ENCODE peak calls at places on chromosomes 5 and 9, in four cellular contexts. One of them, this sample, is unnamed.

GRCh38 chr5:32136342-32136741 is 37.8 kb downstream of the GOLPH3 start:
- DNase-seq in HCT116: no peak
- DNase-seq in uterus: no peak
- DNase-seq in K562: no peak
- DNase-seq in this sample: no peak

GRCh38 chr5:175321927-175322532 is 122.0 kb downstream of the DRD1 start:
- DNase-seq in uterus: no peak
- DNase-seq in HCT116: peak
- DNase-seq in K562: peak
- DNase-seq in this sample: no peak

GRCh38 chr5:179176166-179176565 is 116.0 kb downstream of the ZNF354C start:
- DNase-seq in HCT116: no peak
- DNase-seq in uterus: no peak
- DNase-seq in K562: no peak
- DNase-seq in this sample: no peak

GRCh38 chr5:172683696-172684464 is 42.8 kb downstream of the NEURL1B start:
- DNase-seq in K562: no peak
- DNase-seq in HCT116: no peak
- DNase-seq in uterus: no peak
- DNase-seq in this sample: no peak

GRCh38 chr5:131316822-131317221 is 53.0 kb downstream of the CDC42SE2 start:
- DNase-seq in K562: no peak
- DNase-seq in HCT116: no peak
- DNase-seq in uterus: no peak
- DNase-seq in this sample: no peak

GRCh38 chr5:5492087-5492933 is 69.8 kb downstream of the ICE1 start:
- DNase-seq in K562: peak
- DNase-seq in HCT116: peak
- DNase-seq in uterus: no peak
- DNase-seq in this sample: no peak

GRCh38 chr5:178531786-178532185 is 58.4 kb downstream of the COL23A1 start:
- DNase-seq in HCT116: no peak
- DNase-seq in K562: no peak
- DNase-seq in uterus: no peak
- DNase-seq in this sample: no peak

GRCh38 chr5:108060340-108060739 is 321.6 kb downstream of the FBXL17 start:
- DNase-seq in uterus: no peak
- DNase-seq in K562: no peak
- DNase-seq in HCT116: no peak
- DNase-seq in this sample: no peak

GRCh38 chr5:154677921-154678320 is 77.3 kb upstream of the LARP1 start:
- DNase-seq in uterus: no peak
- DNase-seq in K562: peak
- DNase-seq in HCT116: no peak
- DNase-seq in this sample: no peak

GRCh38 chr5:174571662-174572397 is 152.6 kb upstream of the MSX2 start:
- DNase-seq in uterus: peak
- DNase-seq in HCT116: peak
- DNase-seq in K562: no peak
- DNase-seq in this sample: peak

GRCh38 chr5:44388504-44389409 is 463 bp downstream of the FGF10 start:
- DNase-seq in HCT116: no peak
- DNase-seq in K562: no peak
- DNase-seq in uterus: peak
- DNase-seq in this sample: peak

GRCh38 chr9:71490810-71491209 is 277.5 kb downstream of the CEMIP2 start:
- DNase-seq in K562: no peak
- DNase-seq in HCT116: no peak
- DNase-seq in uterus: no peak
- DNase-seq in this sample: no peak

GRCh38 chr5:7927466-7928375 is 58.8 kb downstream of the MTRR start:
- DNase-seq in HCT116: peak
- DNase-seq in K562: peak
- DNase-seq in uterus: no peak
- DNase-seq in this sample: no peak

GRCh38 chr9:81318571-81318970 is 370.8 kb downstream of the TLE1 start:
- DNase-seq in K562: no peak
- DNase-seq in HCT116: no peak
- DNase-seq in uterus: no peak
- DNase-seq in this sample: no peak

GRCh38 chr5:140833993-140834392 is at the start of gene PCDHA7:
- DNase-seq in HCT116: no peak
- DNase-seq in uterus: no peak
- DNase-seq in K562: no peak
- DNase-seq in this sample: no peak

GRCh38 chr5:80122599-80122998 is 87.5 kb downstream of the THBS4 start:
- DNase-seq in HCT116: no peak
- DNase-seq in uterus: no peak
- DNase-seq in K562: no peak
- DNase-seq in this sample: no peak

GRCh38 chr5:175254155-175254554 is 189.8 kb downstream of the DRD1 start:
- DNase-seq in uterus: no peak
- DNase-seq in K562: no peak
- DNase-seq in HCT116: no peak
- DNase-seq in this sample: no peak

GRCh38 chr9:115507148-115507547 is 389.2 kb upstream of the TNC start:
- DNase-seq in K562: no peak
- DNase-seq in HCT116: no peak
- DNase-seq in uterus: no peak
- DNase-seq in this sample: no peak

GRCh38 chr9:91491624-91492023 is 68.0 kb upstream of the NFIL3 start:
- DNase-seq in uterus: no peak
- DNase-seq in K562: no peak
- DNase-seq in HCT116: no peak
- DNase-seq in this sample: no peak

GRCh38 chr5:132417010-132417439 is 47.5 kb downstream of the SLC22A5 start:
- DNase-seq in HCT116: no peak
- DNase-seq in uterus: no peak
- DNase-seq in K562: no peak
- DNase-seq in this sample: no peak

GRCh38 chr9:112065781-112066606 is 109.1 kb downstream of the SUSD1 start:
- DNase-seq in HCT116: peak
- DNase-seq in uterus: peak
- DNase-seq in K562: no peak
- DNase-seq in this sample: no peak

GRCh38 chr5:72179816-72180440 is 72.7 kb downstream of the MAP1B start:
- DNase-seq in K562: no peak
- DNase-seq in HCT116: no peak
- DNase-seq in uterus: no peak
- DNase-seq in this sample: no peak

GRCh38 chr9:77899679-77900354 is 131.8 kb downstream of the GNAQ start:
- DNase-seq in HCT116: no peak
- DNase-seq in uterus: no peak
- DNase-seq in K562: no peak
- DNase-seq in this sample: no peak

GRCh38 chr5:37915078-37915736 is 75.4 kb upstream of the GDNF start:
- DNase-seq in uterus: no peak
- DNase-seq in K562: no peak
- DNase-seq in HCT116: no peak
- DNase-seq in this sample: no peak

GRCh38 chr5:143707797-143708196 is 104.2 kb upstream of the HMHB1 start:
- DNase-seq in HCT116: no peak
- DNase-seq in uterus: no peak
- DNase-seq in K562: no peak
- DNase-seq in this sample: no peak
- TF ChIP-seq CTCF in HCT116: no peak
- TF ChIP-seq CTCF in uterus: no peak
- TF ChIP-seq CTCF in K562: no peak
- TF ChIP-seq CTCF in this sample: no peak

DNA sequence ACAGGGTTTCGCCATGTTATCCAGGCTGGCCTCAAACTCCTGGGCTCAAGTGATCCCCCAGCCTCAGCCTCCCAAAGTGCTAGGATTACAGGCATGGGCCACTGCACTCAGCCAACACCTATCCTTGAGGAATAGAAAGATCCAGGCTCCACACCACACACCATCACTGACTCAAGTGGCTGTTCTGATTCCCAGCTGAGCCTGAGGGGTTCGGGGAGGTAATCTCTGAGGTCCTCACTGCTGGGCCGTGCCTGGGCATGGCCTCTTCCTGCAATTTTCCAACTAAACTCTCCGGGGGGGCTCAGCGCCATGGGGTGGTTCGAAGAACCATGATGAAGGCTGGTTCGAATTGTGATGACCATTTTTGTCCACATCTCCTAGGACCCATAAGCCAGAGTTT is 31.0 kb upstream of the IL17B start:
- DNase-seq in HCT116: no peak
- DNase-seq in K562: no peak
- DNase-seq in uterus: no peak
- DNase-seq in this sample: no peak
- TF ChIP-seq POLR2A in HCT116: no peak
- TF ChIP-seq POLR2A in K562: no peak
- TF ChIP-seq POLR2A in uterus: no peak
- TF ChIP-seq POLR2A in this sample: no peak

GRCh38 chr5:161851691-161852299 is 3.9 kb downstream of the GABRA1 start:
- DNase-seq in K562: no peak
- DNase-seq in uterus: no peak
- DNase-seq in HCT116: no peak
- DNase-seq in this sample: no peak
- TF ChIP-seq CTCF in K562: no peak
- TF ChIP-seq CTCF in uterus: no peak
- TF ChIP-seq CTCF in HCT116: no peak
- TF ChIP-seq CTCF in this sample: no peak

DNA sequence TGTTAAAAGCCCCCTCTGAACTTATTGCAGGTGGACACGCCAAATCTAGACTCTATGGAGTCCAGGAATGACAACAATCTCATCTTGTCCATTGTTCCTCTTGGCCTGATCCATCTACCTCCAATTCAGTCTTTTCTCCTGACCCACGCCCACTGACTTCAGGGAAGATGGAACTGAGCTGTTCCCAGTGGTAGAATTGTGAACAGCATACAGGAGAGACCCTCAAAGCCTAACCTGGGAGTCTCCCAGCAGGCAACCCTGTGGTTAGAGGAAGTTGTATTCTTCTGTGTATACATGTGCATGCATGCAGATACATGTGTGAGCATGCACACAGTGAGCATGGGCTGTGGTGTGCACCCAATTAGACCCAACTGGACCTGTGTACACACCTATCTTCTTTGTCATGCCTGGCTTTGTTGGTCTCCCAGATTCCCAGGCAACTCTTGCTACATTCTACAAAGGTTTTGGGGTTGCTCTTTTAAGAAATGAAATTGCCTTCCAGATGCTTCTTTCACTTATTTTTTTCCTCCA is 286.0 kb downstream of the ZSWIM6 start:
- DNase-seq in uterus: no peak
- DNase-seq in K562: no peak
- DNase-seq in HCT116: no peak
- DNase-seq in this sample: no peak
- TF ChIP-seq POLR2A in uterus: no peak
- TF ChIP-seq POLR2A in K562: no peak
- TF ChIP-seq POLR2A in HCT116: no peak
- TF ChIP-seq POLR2A in this sample: no peak

GRCh38 chr9:15403155-15403554 is 19.5 kb upstream of the SNAPC3 start:
- DNase-seq in uterus: no peak
- DNase-seq in HCT116: peak
- DNase-seq in K562: peak
- DNase-seq in this sample: no peak
- TF ChIP-seq CTCF in uterus: no peak
- TF ChIP-seq CTCF in HCT116: peak
- TF ChIP-seq CTCF in K562: no peak
- TF ChIP-seq CTCF in this sample: no peak

GRCh38 chr5:151679421-151680155 is 7.1 kb downstream of the SPARC start:
- DNase-seq in uterus: no peak
- DNase-seq in HCT116: no peak
- DNase-seq in K562: no peak
- DNase-seq in this sample: no peak
- TF ChIP-seq POLR2A in uterus: no peak
- TF ChIP-seq POLR2A in HCT116: no peak
- TF ChIP-seq POLR2A in K562: no peak
- TF ChIP-seq POLR2A in this sample: no peak

DNA sequence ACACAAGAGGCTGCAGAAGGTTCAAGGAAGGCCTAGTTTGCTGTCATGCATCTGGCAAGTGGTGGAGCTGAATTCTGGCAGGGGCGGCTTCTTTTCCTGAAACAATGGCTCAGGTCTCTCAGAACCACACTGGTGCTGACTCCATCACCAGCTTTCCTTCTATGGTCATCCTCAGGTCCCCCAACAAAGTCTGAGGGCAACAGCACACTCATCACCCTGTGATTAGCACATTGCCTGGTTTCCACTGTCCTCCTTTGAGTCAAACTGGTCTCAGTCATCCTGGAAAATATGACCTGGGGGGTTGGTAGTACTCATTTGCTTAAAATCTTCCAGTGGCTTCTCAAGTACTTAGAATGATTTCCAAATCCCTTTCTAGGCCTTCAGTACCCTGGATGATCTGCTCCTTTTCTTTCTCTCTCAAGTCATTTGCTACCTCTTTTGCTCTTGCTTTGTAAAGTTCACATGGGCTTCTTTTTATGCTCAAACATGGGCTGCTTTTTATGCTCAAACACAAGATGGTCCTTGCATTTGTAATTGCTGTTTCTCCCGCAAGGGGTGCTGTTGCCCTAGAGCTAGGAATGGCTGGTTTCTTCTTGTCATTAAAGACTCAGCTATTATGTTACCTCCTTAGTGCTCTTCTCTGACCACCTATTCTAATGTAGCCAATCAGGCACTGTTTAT is 144.9 kb downstream of the ALDH1A1 start:
- DNase-seq in K562: peak
- DNase-seq in HCT116: peak
- DNase-seq in uterus: no peak
- DNase-seq in this sample: no peak
- TF ChIP-seq CTCF in K562: peak
- TF ChIP-seq CTCF in HCT116: peak
- TF ChIP-seq CTCF in uterus: no peak
- TF ChIP-seq CTCF in this sample: no peak

GRCh38 chr5:160421625-160422258 is at the start of gene PTTG1:
- DNase-seq in K562: peak
- DNase-seq in uterus: peak
- DNase-seq in HCT116: peak
- DNase-seq in this sample: peak
- TF ChIP-seq POLR2A in K562: peak
- TF ChIP-seq POLR2A in uterus: peak
- TF ChIP-seq POLR2A in HCT116: peak
- TF ChIP-seq POLR2A in this sample: no peak

DNA sequence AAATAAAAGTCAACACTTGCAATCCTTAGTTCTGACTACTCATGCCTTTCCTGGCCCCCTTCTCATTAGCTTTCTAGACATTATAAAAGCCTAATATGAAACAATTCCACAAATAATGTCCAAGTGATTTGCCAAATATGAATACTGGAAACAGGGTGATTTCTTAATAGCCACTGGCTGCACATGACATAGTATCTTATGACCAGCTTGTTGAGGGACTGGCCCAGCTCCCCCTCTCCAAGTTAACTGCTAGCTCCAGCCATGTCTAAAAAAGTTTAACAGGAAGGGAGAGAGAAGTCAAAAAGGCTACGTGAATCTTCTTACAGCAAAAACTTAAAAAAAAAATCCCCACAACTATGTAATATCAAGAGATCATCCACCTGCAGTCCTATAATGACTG is 1.5 kb downstream of the CERT1 start:
- DNase-seq in K562: peak
- DNase-seq in HCT116: no peak
- DNase-seq in uterus: no peak
- DNase-seq in this sample: peak
- TF ChIP-seq CTCF in K562: no peak
- TF ChIP-seq CTCF in HCT116: no peak
- TF ChIP-seq CTCF in uterus: no peak
- TF ChIP-seq CTCF in this sample: no peak